ENCODE peak calls at places on chromosomes 1 and 21, in four cellular contexts. F is sigmoid colon, O is SJSA1, L is AG04450. V is an unnamed sample. For H3K9me3, the result is how much of the 10 kb centered on the place peaks cover.

GRCh38 chr21:46486481-46487000 is 27.9 kb downstream of the DIP2A start:
- DNase-seq in L (peak), F (no peak), O (no peak), V (no peak)

GRCh38 chr1:193431265-193431977 is 245.0 kb upstream of the B3GALT2 start:
- DNase-seq in L (no peak), F (no peak), O (no peak), V (no peak)

GRCh38 chr21:33514234-33514633 is 22.7 kb upstream of the DNAJC28 start:
- DNase-seq in F (no peak), O (no peak), L (no peak), V (no peak)

GRCh38 chr21:42475526-42476492 is 20.2 kb downstream of the RSPH1 start:
- DNase-seq in L (no peak), O (peak), F (no peak), V (no peak)

GRCh38 chr21:29295066-29295650 is 3.6 kb upstream of the BACH1 start:
- DNase-seq in L (no peak), F (no peak), O (no peak), V (peak)

GRCh38 chr1:33008051-33008914 is 28.4 kb downstream of the AK2 start:
- DNase-seq in O (no peak), L (no peak), F (no peak), V (no peak)

GRCh38 chr1:76337777-76338176 is 263.2 kb downstream of the ST6GALNAC3 start:
- DNase-seq in L (no peak), O (no peak), F (no peak), V (no peak)

GRCh38 chr1:221268295-221268694 is 389.1 kb downstream of the HLX start:
- DNase-seq in O (no peak), F (no peak), L (peak), V (no peak)

GRCh38 chr1:10152709-10153284 is 57.6 kb upstream of the KIF1B start:
- DNase-seq in L (peak), O (peak), F (no peak), V (no peak)

GRCh38 chr1:19395678-19396192 is 83.6 kb downstream of the SLC66A1 start:
- DNase-seq in F (no peak), L (no peak), O (no peak), V (no peak)

GRCh38 chr1:233635765-233636502 is 22.0 kb downstream of the KCNK1 start:
- DNase-seq in O (no peak), L (no peak), F (no peak), V (no peak)

DNA sequence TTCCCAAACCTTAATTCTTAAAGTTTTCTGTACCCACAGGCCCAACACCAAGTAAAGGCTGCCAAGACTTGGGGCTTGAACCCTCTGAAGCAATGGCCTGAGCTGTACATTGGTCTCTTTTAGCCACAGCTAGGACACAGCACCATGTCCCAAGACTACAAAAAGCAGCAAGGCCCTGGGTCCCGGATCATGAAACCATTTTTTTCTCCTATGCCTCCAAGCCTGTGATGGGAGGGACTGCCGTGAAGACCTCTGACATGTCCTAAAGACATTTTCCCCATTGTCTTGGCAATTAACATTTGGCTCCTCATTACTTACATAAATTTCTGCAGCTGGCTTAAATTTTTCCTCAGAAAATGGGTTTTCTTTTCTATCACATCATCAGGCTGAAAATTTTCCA is 30.9 kb downstream of the ZNF670 start:
- DNase-seq in O (no peak), F (no peak), L (no peak), V (no peak)
- H3K9me3 ChIP-seq in O (under half), F (under half), L (under half), V (under half)

GRCh38 chr1:2783069-2783434 is 18.4 kb downstream of the TTC34 start:
- DNase-seq in L (no peak), O (peak), F (peak), V (no peak)
- H3K9me3 ChIP-seq in L (half or more), O (under half), F (under half), V (under half)

GRCh38 chr1:152067929-152068328 is 20.9 kb downstream of the TCHHL1 start:
- DNase-seq in O (no peak), F (no peak), L (no peak), V (no peak)

GRCh38 chr1:152067150-152067549 is 21.7 kb downstream of the TCHHL1 start:
- DNase-seq in O (no peak), L (no peak), F (no peak), V (no peak)

GRCh38 chr1:152072311-152072710 is 16.6 kb downstream of the TCHHL1 start:
- DNase-seq in O (no peak), F (no peak), L (no peak), V (no peak)

DNA sequence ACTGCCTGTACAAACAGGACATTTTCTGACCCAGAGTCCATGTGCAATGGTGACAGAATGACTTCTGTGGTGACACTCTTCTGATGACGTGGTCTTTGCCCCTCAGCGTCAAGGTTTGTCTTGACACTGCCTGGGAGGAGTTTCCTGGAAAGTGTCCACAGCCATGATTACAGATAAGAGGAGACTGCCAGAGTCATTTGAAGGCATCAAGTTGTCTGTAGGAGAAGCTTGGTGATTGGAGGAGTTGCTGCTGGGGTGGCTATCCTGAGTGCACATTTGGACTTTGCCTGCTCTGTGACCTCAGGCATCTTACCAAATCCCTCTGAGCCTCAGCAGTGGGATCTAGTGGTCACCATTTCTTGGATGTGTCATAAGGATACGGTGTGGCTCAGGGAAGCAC is 17.7 kb downstream of the TCHHL1 start:
- DNase-seq in O (no peak), L (no peak), F (no peak), V (no peak)
- H3K9me3 ChIP-seq in O (under half), L (under half), F (under half), V (under half)

DNA sequence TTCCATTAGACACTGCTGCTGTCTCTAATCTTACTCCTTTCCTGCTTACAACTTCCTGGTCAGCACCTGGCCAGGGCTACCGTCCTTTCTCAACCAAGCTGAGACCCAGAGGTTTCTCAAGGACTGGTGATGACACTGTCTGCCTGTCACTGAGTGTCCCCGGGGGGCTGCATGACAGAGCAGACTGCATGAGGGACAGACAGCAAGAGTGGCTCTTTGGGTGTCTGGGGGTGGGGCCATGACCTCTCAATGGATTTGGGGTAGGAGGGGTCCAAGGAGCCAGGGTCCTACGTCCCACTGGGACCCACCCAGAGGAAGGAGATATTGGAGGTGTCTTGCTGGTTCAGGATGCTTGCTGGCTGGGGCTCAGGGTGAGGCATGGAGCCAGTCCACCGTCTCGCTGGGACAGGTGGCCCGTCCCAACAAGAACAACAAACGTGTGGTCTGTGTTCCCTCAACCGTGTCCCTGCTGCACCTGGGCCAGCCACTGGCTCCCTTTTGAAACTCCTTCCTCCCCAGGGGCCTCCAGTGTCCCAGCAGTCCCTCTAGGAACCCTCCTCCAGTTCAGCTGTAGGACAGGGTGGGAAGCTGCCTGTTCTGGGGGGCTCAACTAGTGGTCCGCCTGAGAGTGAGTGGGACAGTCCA is 344.6 kb upstream of the AJAP1 start:
- DNase-seq in L (no peak), F (no peak), O (no peak), V (no peak)
- H3K9me3 ChIP-seq in L (half or more), F (under half), O (under half), V (under half)

GRCh38 chr1:4276238-4276637 is 376.2 kb upstream of the C1orf174 start:
- DNase-seq in O (no peak), L (no peak), F (no peak), V (no peak)
- H3K9me3 ChIP-seq in O (under half), L (half or more), F (under half), V (under half)

V was measured in T-helper 17 cell.